ENCODE peak calls at places on chromosomes 12 and 14, in four cellular contexts. H is germinal center, L is thoracic aorta, U is glutamatergic neuron. Z is an unnamed sample.

GRCh38 chr12:28777603-28778365 is 371.3 kb upstream of the FAR2 start:
- DNase-seq in H (no peak), L (no peak), U (no peak), Z (no peak)

GRCh38 chr14:69133206-69134125 is 19.5 kb downstream of the DCAF5 start:
- DNase-seq in H (no peak), L (no peak), U (no peak), Z (no peak)

GRCh38 chr12:104656921-104657320 is 200.2 kb downstream of the CHST11 start:
- DNase-seq in H (no peak), L (no peak), U (no peak), Z (no peak)

GRCh38 chr14:54105898-54106297 is 149.3 kb upstream of the BMP4 start:
- DNase-seq in H (no peak), L (no peak), U (no peak), Z (no peak)

GRCh38 chr14:100524933-100525243 is 62.3 kb downstream of the BEGAIN start:
- DNase-seq in H (no peak), L (no peak), U (peak), Z (no peak)

GRCh38 chr14:80117876-80118275 is 93.4 kb downstream of the DIO2 start:
- DNase-seq in H (no peak), L (no peak), U (no peak), Z (no peak)

GRCh38 chr12:10409387-10409786 is at the start of gene KLRC4:
- DNase-seq in H (no peak), L (no peak), U (no peak), Z (no peak)

GRCh38 chr12:54292083-54292930 is 8.5 kb downstream of the NFE2 start:
- DNase-seq in H (no peak), L (no peak), U (no peak), Z (no peak)

GRCh38 chr12:109523071-109523470 is 45.6 kb downstream of the UBE3B start:
- DNase-seq in H (no peak), L (no peak), U (no peak), Z (no peak)

GRCh38 chr12:75526655-75527511 is 15.5 kb upstream of the KRR1 start:
- DNase-seq in H (peak), L (no peak), U (peak), Z (no peak)

GRCh38 chr14:90922141-90922540 is 105.9 kb upstream of the TTC7B start:
- DNase-seq in H (no peak), L (no peak), U (no peak), Z (no peak)

GRCh38 chr12:92628476-92628875 is 74.3 kb upstream of the PLEKHG7 start:
- DNase-seq in H (no peak), L (no peak), U (no peak), Z (no peak)

GRCh38 chr12:109014984-109015765 is 5.7 kb downstream of the SVOP start:
- DNase-seq in H (no peak), L (no peak), U (no peak), Z (no peak)

GRCh38 chr12:131494141-131494733 is 216.7 kb upstream of the SFSWAP start:
- DNase-seq in H (no peak), L (no peak), U (no peak), Z (no peak)

GRCh38 chr12:110694330-110694891 is 5.5 kb upstream of the HVCN1 start:
- DNase-seq in H (no peak), L (no peak), U (no peak), Z (no peak)

GRCh38 chr12:53166837-53167236 is 13.7 kb upstream of the ZNF740 start:
- DNase-seq in H (no peak), L (no peak), U (no peak), Z (no peak)

GRCh38 chr14:35814371-35815005 is 5.4 kb upstream of the RALGAPA1 start:
- DNase-seq in H (peak), L (peak), U (peak), Z (no peak)

GRCh38 chr12:124295431-124296058 is 652 bp downstream of the RFLNA start:
- DNase-seq in H (no peak), L (no peak), U (peak), Z (no peak)

GRCh38 chr14:96037891-96038557 is 1.1 kb upstream of the C14orf132 start:
- DNase-seq in H (no peak), L (peak), U (peak), Z (no peak)

GRCh38 chr12:57278465-57279453 is 27.8 kb upstream of the STAC3 start:
- DNase-seq in H (no peak), L (no peak), U (no peak), Z (no peak)

GRCh38 chr14:24921903-24922302 is 128.0 kb downstream of the STXBP6 start:
- DNase-seq in H (no peak), L (no peak), U (no peak), Z (no peak)

GRCh38 chr12:113287146-113287898 is 47.6 kb downstream of the SLC8B1 start:
- DNase-seq in H (no peak), L (no peak), U (no peak), Z (no peak)

GRCh38 chr12:2458113-2458414 is 336.7 kb upstream of the FKBP4 start:
- DNase-seq in H (no peak), L (no peak), U (no peak), Z (no peak)